ENCODE peak calls at places on chromosomes 5 and 9, in four cellular contexts. One of them, this sample, is unnamed.

GRCh38 chr5:132506094-132506692 is 15.6 kb upstream of the IRF1 start:
- DNase-seq in fibroblast of pulmonary artery: peak
- DNase-seq in adrenal gland: no peak
- DNase-seq in K562: peak
- DNase-seq in this sample: no peak

GRCh38 chr9:21348430-21348829 is 2.3 kb downstream of the IFNA6 start:
- DNase-seq in K562: no peak
- DNase-seq in fibroblast of pulmonary artery: no peak
- DNase-seq in adrenal gland: no peak
- DNase-seq in this sample: no peak

GRCh38 chr9:78365979-78366697 is 69.2 kb downstream of the PSAT1 start:
- DNase-seq in fibroblast of pulmonary artery: peak
- DNase-seq in adrenal gland: no peak
- DNase-seq in K562: no peak
- DNase-seq in this sample: no peak

GRCh38 chr5:88687253-88687955 is 195.6 kb downstream of the MEF2C start:
- DNase-seq in K562: no peak
- DNase-seq in fibroblast of pulmonary artery: no peak
- DNase-seq in adrenal gland: no peak
- DNase-seq in this sample: no peak

GRCh38 chr5:73282383-73282782 is 109.4 kb downstream of the TMEM174 start:
- DNase-seq in adrenal gland: no peak
- DNase-seq in K562: no peak
- DNase-seq in fibroblast of pulmonary artery: no peak
- DNase-seq in this sample: no peak

GRCh38 chr9:112380102-112380581 is at the start of gene HSDL2:
- DNase-seq in K562: peak
- DNase-seq in fibroblast of pulmonary artery: peak
- DNase-seq in adrenal gland: no peak
- DNase-seq in this sample: no peak

GRCh38 chr9:76664120-76664519 is 100.1 kb upstream of the PCA3 start:
- DNase-seq in adrenal gland: no peak
- DNase-seq in fibroblast of pulmonary artery: no peak
- DNase-seq in K562: no peak
- DNase-seq in this sample: no peak

GRCh38 chr5:140570058-140570457 is 5.4 kb downstream of the SLC35A4 start:
- DNase-seq in fibroblast of pulmonary artery: no peak
- DNase-seq in adrenal gland: no peak
- DNase-seq in K562: no peak
- DNase-seq in this sample: no peak

GRCh38 chr5:154086641-154087040 is 47.9 kb downstream of the MFAP3 start:
- DNase-seq in fibroblast of pulmonary artery: no peak
- DNase-seq in adrenal gland: no peak
- DNase-seq in K562: no peak
- DNase-seq in this sample: no peak

GRCh38 chr5:31554552-31554951 is 22.5 kb downstream of the C5orf22 start:
- DNase-seq in K562: no peak
- DNase-seq in fibroblast of pulmonary artery: no peak
- DNase-seq in adrenal gland: no peak
- DNase-seq in this sample: no peak

GRCh38 chr5:137826067-137826466 is 41.6 kb upstream of the MYOT start:
- DNase-seq in adrenal gland: no peak
- DNase-seq in K562: no peak
- DNase-seq in fibroblast of pulmonary artery: no peak
- DNase-seq in this sample: no peak

GRCh38 chr5:80466669-80467485 is 21.0 kb upstream of the FAM151B start:
- DNase-seq in adrenal gland: no peak
- DNase-seq in K562: no peak
- DNase-seq in fibroblast of pulmonary artery: peak
- DNase-seq in this sample: no peak

GRCh38 chr5:57495285-57495684 is 12.7 kb upstream of the ACTBL2 start:
- DNase-seq in adrenal gland: no peak
- DNase-seq in K562: no peak
- DNase-seq in fibroblast of pulmonary artery: no peak
- DNase-seq in this sample: no peak

GRCh38 chr9:13974891-13975290 is 339.1 kb downstream of the NFIB start:
- DNase-seq in K562: no peak
- DNase-seq in fibroblast of pulmonary artery: no peak
- DNase-seq in adrenal gland: no peak
- DNase-seq in this sample: no peak

GRCh38 chr5:109570362-109570874 is 119.3 kb upstream of the MAN2A1 start:
- DNase-seq in fibroblast of pulmonary artery: no peak
- DNase-seq in K562: no peak
- DNase-seq in adrenal gland: no peak
- DNase-seq in this sample: no peak

GRCh38 chr5:109563692-109564091 is 126.0 kb upstream of the MAN2A1 start:
- DNase-seq in K562: no peak
- DNase-seq in fibroblast of pulmonary artery: no peak
- DNase-seq in adrenal gland: no peak
- DNase-seq in this sample: no peak

GRCh38 chr5:109566361-109566760 is 123.4 kb upstream of the MAN2A1 start:
- DNase-seq in fibroblast of pulmonary artery: no peak
- DNase-seq in K562: no peak
- DNase-seq in adrenal gland: no peak
- DNase-seq in this sample: no peak

GRCh38 chr5:109571785-109572184 is 117.9 kb upstream of the MAN2A1 start:
- DNase-seq in K562: no peak
- DNase-seq in fibroblast of pulmonary artery: no peak
- DNase-seq in adrenal gland: no peak
- DNase-seq in this sample: no peak

GRCh38 chr5:109567374-109568044 is 122.2 kb upstream of the MAN2A1 start:
- DNase-seq in K562: no peak
- DNase-seq in fibroblast of pulmonary artery: peak
- DNase-seq in adrenal gland: no peak
- DNase-seq in this sample: no peak
- TF ChIP-seq CTCF in K562: no peak
- TF ChIP-seq CTCF in fibroblast of pulmonary artery: no peak
- TF ChIP-seq CTCF in adrenal gland: no peak
- TF ChIP-seq CTCF in this sample: no peak

GRCh38 chr5:103645816-103646215 is 83.2 kb upstream of the NUDT12 start:
- DNase-seq in K562: no peak
- DNase-seq in adrenal gland: no peak
- DNase-seq in fibroblast of pulmonary artery: no peak
- DNase-seq in this sample: no peak

GRCh38 chr5:103646698-103647614 is 84.4 kb upstream of the NUDT12 start:
- DNase-seq in adrenal gland: no peak
- DNase-seq in fibroblast of pulmonary artery: no peak
- DNase-seq in K562: no peak
- DNase-seq in this sample: no peak

DNA sequence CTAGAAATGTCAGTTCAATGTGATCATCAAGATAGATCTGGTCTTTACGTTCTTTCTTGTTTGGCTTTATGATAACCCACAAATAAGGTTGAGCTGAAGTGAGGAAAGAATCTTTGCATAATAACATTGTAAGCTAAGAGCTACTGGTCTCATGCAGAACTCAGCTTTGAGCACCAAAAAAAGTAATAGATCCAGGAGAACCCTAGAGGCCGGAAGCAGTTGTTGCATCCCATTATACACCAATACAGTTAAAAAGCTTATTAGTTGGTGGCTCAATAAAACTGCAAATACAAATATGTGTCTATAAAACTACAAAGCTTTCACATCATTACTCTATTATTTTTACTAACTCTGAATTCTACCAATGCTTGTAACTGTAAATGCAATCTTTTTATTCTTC is 85.5 kb upstream of the NUDT12 start:
- DNase-seq in adrenal gland: no peak
- DNase-seq in K562: no peak
- DNase-seq in fibroblast of pulmonary artery: no peak
- DNase-seq in this sample: no peak
- TF ChIP-seq CTCF in adrenal gland: no peak
- TF ChIP-seq CTCF in K562: no peak
- TF ChIP-seq CTCF in fibroblast of pulmonary artery: peak
- TF ChIP-seq CTCF in this sample: peak

GRCh38 chr9:20286154-20286553 is 336.1 kb downstream of the MLLT3 start:
- DNase-seq in K562: no peak
- DNase-seq in fibroblast of pulmonary artery: no peak
- DNase-seq in adrenal gland: no peak
- DNase-seq in this sample: no peak

GRCh38 chr9:20284601-20285289 is 337.6 kb downstream of the MLLT3 start:
- DNase-seq in adrenal gland: no peak
- DNase-seq in K562: no peak
- DNase-seq in fibroblast of pulmonary artery: no peak
- DNase-seq in this sample: no peak

GRCh38 chr9:20276762-20277161 is 345.5 kb downstream of the MLLT3 start:
- DNase-seq in fibroblast of pulmonary artery: no peak
- DNase-seq in K562: no peak
- DNase-seq in adrenal gland: no peak
- DNase-seq in this sample: no peak

DNA sequence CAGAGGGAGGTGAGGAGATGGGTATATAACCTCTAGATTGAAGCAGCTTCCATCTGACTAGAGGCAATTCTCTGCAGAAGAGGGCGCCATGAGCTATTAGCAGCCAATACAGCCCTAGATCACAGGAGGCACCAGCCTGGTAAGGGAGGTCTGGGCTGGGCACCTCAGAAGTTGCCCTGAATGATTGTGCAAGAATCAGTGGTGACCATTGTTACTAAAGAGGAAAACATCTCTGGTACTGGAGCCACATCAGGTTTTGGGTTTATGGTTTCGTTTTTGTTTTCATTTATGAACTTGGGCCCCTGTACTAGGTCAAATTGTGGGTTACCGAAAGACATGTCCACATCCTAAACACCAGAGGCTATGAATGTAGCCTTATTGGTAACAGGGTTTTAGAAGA is 342.0 kb downstream of the MLLT3 start:
- DNase-seq in adrenal gland: no peak
- DNase-seq in K562: no peak
- DNase-seq in fibroblast of pulmonary artery: no peak
- DNase-seq in this sample: no peak
- TF ChIP-seq CTCF in adrenal gland: no peak
- TF ChIP-seq CTCF in K562: no peak
- TF ChIP-seq CTCF in fibroblast of pulmonary artery: no peak
- TF ChIP-seq CTCF in this sample: no peak

DNA sequence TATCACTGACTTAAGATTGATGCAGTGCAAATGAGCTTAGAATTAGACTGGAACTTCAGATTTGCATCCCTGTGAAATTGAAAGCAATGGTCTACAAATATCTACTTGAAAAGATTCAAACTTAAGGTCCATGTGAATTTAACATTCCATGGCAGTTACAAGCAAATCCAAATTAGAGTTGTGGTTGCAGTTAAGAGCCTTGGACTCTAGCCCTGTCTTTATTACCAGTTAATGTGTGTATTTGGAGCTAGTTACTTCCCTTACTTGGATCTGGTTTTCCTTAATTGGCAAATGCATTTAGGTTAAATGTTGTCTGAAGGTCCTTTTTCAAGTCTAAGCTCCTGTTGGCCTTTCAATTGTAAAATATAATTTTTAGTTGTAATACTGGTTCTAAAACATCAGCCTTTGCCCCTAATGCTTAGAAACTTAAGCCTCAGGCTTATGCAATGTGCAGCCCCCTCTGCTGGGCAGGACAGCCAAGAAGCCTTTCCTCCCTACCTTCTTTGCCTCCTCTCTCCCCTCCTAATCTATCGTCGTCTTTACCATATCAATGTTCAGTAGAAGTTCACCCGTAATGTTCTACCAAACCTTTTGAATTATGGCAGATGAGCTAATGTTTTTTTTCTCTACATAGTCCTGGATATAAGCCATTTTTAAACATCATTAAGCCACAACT is 59.5 kb downstream of the ERMP1 start:
- DNase-seq in adrenal gland: no peak
- DNase-seq in fibroblast of pulmonary artery: no peak
- DNase-seq in K562: no peak
- DNase-seq in this sample: no peak
- TF ChIP-seq CTCF in adrenal gland: no peak
- TF ChIP-seq CTCF in fibroblast of pulmonary artery: peak
- TF ChIP-seq CTCF in K562: no peak
- TF ChIP-seq CTCF in this sample: no peak

DNA sequence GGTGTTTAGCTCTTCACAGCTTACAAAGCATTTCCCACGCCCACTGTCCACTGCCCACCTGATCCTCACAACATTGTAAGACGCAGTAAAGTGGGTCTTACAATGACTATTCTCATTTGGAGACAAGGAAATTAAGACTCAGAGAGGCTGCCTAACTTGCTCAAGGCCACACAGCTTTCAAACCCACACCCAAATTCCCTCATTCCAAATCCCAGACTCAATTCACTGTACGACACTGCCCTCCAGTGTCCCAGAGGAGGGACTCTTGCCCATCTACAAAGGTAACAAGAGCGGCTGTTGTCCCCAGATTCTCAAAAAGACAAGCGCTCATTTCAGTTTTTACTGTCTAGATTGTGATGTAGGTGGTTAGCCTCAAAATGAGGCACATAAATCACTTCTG is 184.6 kb downstream of the ACTL7B start:
- DNase-seq in K562: peak
- DNase-seq in fibroblast of pulmonary artery: peak
- DNase-seq in adrenal gland: no peak
- DNase-seq in this sample: no peak
- TF ChIP-seq CTCF in K562: peak
- TF ChIP-seq CTCF in fibroblast of pulmonary artery: peak
- TF ChIP-seq CTCF in adrenal gland: no peak
- TF ChIP-seq CTCF in this sample: peak